ENCODE peak calls at places on chromosomes 1 and 21, in six cellular contexts. M, K, Z, S, A and U are unnamed samples.

GRCh38 chr21:17105972-17106371 is 406.9 kb upstream of the CXADR start:
- DNase-seq in Z (no peak), S (peak), K (no peak), M (no peak), A (no peak), U (no peak)

GRCh38 chr1:147850737-147851136 is 51.9 kb upstream of the GJA8 start:
- DNase-seq in A (no peak), M (no peak), Z (no peak), S (no peak), K (no peak), U (no peak)

GRCh38 chr1:83905315-83905907 is 93.5 kb downstream of the TTLL7 start:
- DNase-seq in A (no peak), K (no peak), Z (no peak), S (peak), M (no peak), U (no peak)

GRCh38 chr1:200028586-200029034 is 1.1 kb downstream of the NR5A2 start:
- DNase-seq in Z (no peak), A (no peak), M (no peak), S (no peak), K (no peak), U (no peak)

GRCh38 chr1:55724551-55725325 is 509.6 kb upstream of the USP24 start:
- DNase-seq in Z (peak), A (no peak), S (peak), M (no peak), K (no peak), U (no peak)

GRCh38 chr1:242201090-242201489 is 202.2 kb upstream of the MAP1LC3C start:
- DNase-seq in K (no peak), S (no peak), M (no peak), Z (no peak), A (no peak), U (no peak)

GRCh38 chr1:156623946-156624813 is 5.0 kb downstream of the HAPLN2 start:
- DNase-seq in K (no peak), A (peak), Z (peak), M (peak), S (peak), U (peak)

GRCh38 chr1:10225573-10225972 is 15.2 kb downstream of the KIF1B start:
- DNase-seq in Z (peak), K (no peak), M (no peak), S (no peak), A (no peak), U (no peak)

GRCh38 chr1:15063783-15064182 is 89.8 kb upstream of the TMEM51 start:
- DNase-seq in K (no peak), Z (no peak), S (no peak), M (no peak), A (no peak), U (peak)

GRCh38 chr21:29144736-29145353 is 14.4 kb downstream of the MAP3K7CL start:
- DNase-seq in S (peak), M (no peak), K (no peak), A (no peak), Z (peak), U (no peak)

GRCh38 chr1:16677552-16678423 is 11.0 kb upstream of the RNU1-3 start:
- DNase-seq in M (no peak), A (no peak), K (no peak), Z (peak), S (peak), U (no peak)

GRCh38 chr1:86205741-86206140 is 49.2 kb upstream of the COL24A1 start:
- DNase-seq in Z (peak), K (no peak), A (no peak), M (no peak), S (no peak), U (no peak)

GRCh38 chr1:32886012-32886827 is at the start of gene HPCA:
- DNase-seq in S (peak), A (peak), Z (peak), M (peak), K (no peak), U (no peak)

GRCh38 chr1:162168261-162168660 is 98.8 kb downstream of the NOS1AP start:
- DNase-seq in Z (no peak), S (peak), M (peak), A (no peak), K (no peak), U (no peak)

GRCh38 chr1:32869844-32870614 is 683 bp downstream of the FNDC5 start:
- DNase-seq in Z (no peak), M (no peak), S (no peak), A (no peak), K (no peak), U (no peak)

GRCh38 chr1:201791051-201791774 is 37.7 kb upstream of the IPO9 start:
- DNase-seq in A (peak), M (no peak), Z (no peak), K (no peak), S (no peak), U (no peak)

GRCh38 chr1:111602302-111602701 is 17.3 kb upstream of the RAP1A start:
- DNase-seq in A (no peak), S (no peak), K (no peak), M (no peak), Z (no peak), U (no peak)

GRCh38 chr21:35529141-35529863 is 480.2 kb upstream of the RUNX1 start:
- DNase-seq in A (no peak), M (no peak), K (no peak), Z (peak), S (no peak), U (no peak)

GRCh38 chr1:29332204-29332603 is 95.9 kb downstream of the PTPRU start:
- DNase-seq in M (no peak), S (peak), A (no peak), Z (peak), K (no peak), U (no peak)

GRCh38 chr1:224433671-224434446 is 738 bp downstream of the WDR26 start:
- DNase-seq in A (peak), S (peak), K (peak), Z (peak), M (no peak), U (peak)

GRCh38 chr1:80066060-80066459 is 1059.5 kb upstream of the ADGRL4 start:
- DNase-seq in K (no peak), S (no peak), M (no peak), A (no peak), Z (peak), U (no peak)

GRCh38 chr1:203045821-203046594 is 19.7 kb downstream of the PPFIA4 start:
- DNase-seq in K (no peak), A (no peak), Z (peak), S (no peak), M (no peak), U (no peak)